ENCODE peak calls at places on chromosomes 16 and 17, in seven cellular contexts. U is vagina, O is HCT116, M is breast epithelium, J is stomach, G is sigmoid colon, Z is H1. E is an unnamed sample.

GRCh38 chr16:31010539-31010938 is at the start of gene STX1B:
- DNase-seq in O (no peak), U (no peak), Z (no peak), G (no peak), M (no peak), J (no peak), E (peak)

GRCh38 chr17:19590912-19591551 is 57.4 kb downstream of the SLC47A1 start:
- DNase-seq in U (no peak), O (no peak), G (no peak), J (no peak), M (no peak), Z (no peak), E (no peak)

GRCh38 chr17:1298616-1299015 is 19.2 kb downstream of the TRARG1 start:
- DNase-seq in Z (peak), U (no peak), J (no peak), G (no peak), M (no peak), O (no peak), E (no peak)

GRCh38 chr16:57051696-57052228 is 40.6 kb upstream of the CPNE2 start:
- DNase-seq in G (no peak), Z (no peak), U (no peak), O (no peak), M (no peak), J (no peak), E (no peak)

GRCh38 chr17:44146375-44147346 is 4.9 kb downstream of the HROB start:
- DNase-seq in Z (no peak), U (no peak), J (no peak), G (no peak), O (no peak), M (no peak), E (no peak)

GRCh38 chr16:12059216-12059769 is 82.8 kb downstream of the SNX29 start:
- DNase-seq in G (no peak), J (no peak), M (no peak), U (no peak), O (no peak), Z (no peak), E (no peak)

GRCh38 chr16:76964464-76965154 is 226.4 kb upstream of the MON1B start:
- DNase-seq in M (no peak), O (no peak), U (no peak), G (no peak), Z (no peak), J (no peak), E (no peak)

GRCh38 chr16:14322186-14322585 is 251.1 kb downstream of the MRTFB start:
- DNase-seq in Z (no peak), O (no peak), M (no peak), U (no peak), J (no peak), G (no peak), E (no peak)

GRCh38 chr16:642189-643049 is 791 bp downstream of the MCRIP2 start:
- DNase-seq in M (no peak), J (peak), Z (no peak), U (no peak), G (peak), O (no peak), E (peak)

GRCh38 chr16:83344014-83344413 is 463.8 kb upstream of the HSBP1 start:
- DNase-seq in U (no peak), M (no peak), G (no peak), O (no peak), J (no peak), Z (no peak), E (no peak)

GRCh38 chr16:83802135-83802534 is 5.6 kb upstream of the HSBP1 start:
- DNase-seq in U (no peak), M (peak), J (no peak), O (no peak), Z (no peak), G (no peak), E (no peak)

GRCh38 chr16:56684926-56685590 is 2.8 kb downstream of the MT1X start:
- DNase-seq in O (no peak), U (no peak), G (peak), Z (no peak), J (no peak), M (peak), E (no peak)

GRCh38 chr17:62892069-62892675 is 73.9 kb upstream of the TANC2 start:
- DNase-seq in J (no peak), M (no peak), O (no peak), Z (no peak), U (peak), G (no peak), E (no peak)

GRCh38 chr17:44219126-44219635 is 294 bp downstream of the UBTF start:
- DNase-seq in G (peak), J (peak), Z (no peak), M (peak), U (no peak), O (no peak), E (peak)

GRCh38 chr16:23534868-23535860 is 22.0 kb downstream of the EARS2 start:
- DNase-seq in G (no peak), O (no peak), Z (no peak), M (no peak), U (no peak), J (no peak), E (no peak)

GRCh38 chr16:30875881-30876791 is 17.7 kb downstream of the BCL7C start:
- DNase-seq in U (no peak), G (no peak), J (no peak), O (no peak), M (no peak), Z (no peak), E (peak)

GRCh38 chr16:56869513-56870270 is 4.7 kb downstream of the SLC12A3 start:
- DNase-seq in M (no peak), U (no peak), O (peak), G (no peak), Z (peak), J (no peak), E (peak)

GRCh38 chr16:67257486-67258159 is 8.8 kb downstream of the SLC9A5 start:
- DNase-seq in O (no peak), Z (no peak), J (no peak), U (no peak), G (peak), M (no peak), E (no peak)

GRCh38 chr17:72270530-72270929 is 149.7 kb downstream of the SOX9 start:
- DNase-seq in G (no peak), Z (no peak), U (no peak), O (no peak), J (no peak), M (no peak), E (no peak)

GRCh38 chr17:34307110-34307509 is 12.1 kb upstream of the CCL8 start:
- DNase-seq in G (no peak), Z (no peak), U (peak), J (no peak), O (no peak), M (no peak), E (no peak)

GRCh38 chr17:78343099-78343432 is 16.8 kb downstream of the SOCS3 start:
- DNase-seq in M (no peak), J (peak), G (peak), Z (no peak), U (no peak), O (peak), E (peak)

GRCh38 chr17:1561420-1562177 is 993 bp downstream of the PITPNA start:
- DNase-seq in O (no peak), Z (no peak), J (no peak), M (no peak), U (no peak), G (no peak), E (no peak)

GRCh38 chr17:76461765-76462555 is 5.4 kb upstream of the AANAT start:
- DNase-seq in M (no peak), U (no peak), G (no peak), Z (no peak), O (no peak), J (no peak), E (no peak)

DNA sequence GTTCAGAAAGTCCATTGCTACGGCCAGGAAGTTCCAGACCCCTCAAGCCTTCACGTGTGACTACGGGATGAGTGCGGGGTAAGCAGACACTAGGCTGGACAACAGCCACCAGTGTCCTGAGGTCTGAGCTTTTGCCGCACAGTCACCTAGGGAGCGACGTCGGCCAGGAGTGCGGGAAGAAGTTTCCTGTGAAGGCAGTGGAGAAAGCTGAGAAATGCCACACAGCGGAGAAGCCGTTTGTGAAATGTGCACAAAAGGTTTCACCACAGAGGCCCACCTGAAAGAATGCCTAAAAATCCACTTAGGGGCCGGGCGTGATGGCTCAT is 47.4 kb downstream of the SHCBP1 start:
- DNase-seq in Z (no peak), O (no peak), G (no peak), J (no peak), M (no peak), U (no peak), E (no peak)
- TF ChIP-seq POLR2A in Z (no peak), O (no peak), G (no peak), J (no peak), M (no peak), U (no peak), E (no peak)

DNA sequence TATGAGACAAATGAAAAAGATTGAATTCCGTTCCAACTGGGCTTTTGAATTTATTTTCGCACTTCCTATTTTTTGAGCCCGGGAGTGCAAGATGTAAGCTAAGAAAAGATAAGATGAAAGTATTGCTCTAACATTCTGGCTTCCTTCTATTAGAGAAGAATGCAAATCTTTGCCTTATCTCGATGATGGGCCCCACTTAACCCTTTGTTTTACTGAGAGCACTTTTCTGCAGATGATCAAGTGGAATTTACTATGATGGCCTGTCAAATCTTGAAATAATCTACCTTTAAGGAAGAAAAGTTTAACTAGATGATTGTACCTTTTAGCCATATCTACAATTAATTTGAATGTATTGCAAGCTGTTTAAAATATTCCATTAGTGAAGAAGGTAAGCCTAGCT is 96.4 kb downstream of the WWOX start:
- DNase-seq in O (no peak), U (no peak), J (no peak), Z (no peak), G (no peak), M (no peak), E (no peak)
- H3K4me3 ChIP-seq in O (no peak), U (no peak), J (no peak), Z (no peak), G (no peak), M (no peak), E (no peak)

DNA sequence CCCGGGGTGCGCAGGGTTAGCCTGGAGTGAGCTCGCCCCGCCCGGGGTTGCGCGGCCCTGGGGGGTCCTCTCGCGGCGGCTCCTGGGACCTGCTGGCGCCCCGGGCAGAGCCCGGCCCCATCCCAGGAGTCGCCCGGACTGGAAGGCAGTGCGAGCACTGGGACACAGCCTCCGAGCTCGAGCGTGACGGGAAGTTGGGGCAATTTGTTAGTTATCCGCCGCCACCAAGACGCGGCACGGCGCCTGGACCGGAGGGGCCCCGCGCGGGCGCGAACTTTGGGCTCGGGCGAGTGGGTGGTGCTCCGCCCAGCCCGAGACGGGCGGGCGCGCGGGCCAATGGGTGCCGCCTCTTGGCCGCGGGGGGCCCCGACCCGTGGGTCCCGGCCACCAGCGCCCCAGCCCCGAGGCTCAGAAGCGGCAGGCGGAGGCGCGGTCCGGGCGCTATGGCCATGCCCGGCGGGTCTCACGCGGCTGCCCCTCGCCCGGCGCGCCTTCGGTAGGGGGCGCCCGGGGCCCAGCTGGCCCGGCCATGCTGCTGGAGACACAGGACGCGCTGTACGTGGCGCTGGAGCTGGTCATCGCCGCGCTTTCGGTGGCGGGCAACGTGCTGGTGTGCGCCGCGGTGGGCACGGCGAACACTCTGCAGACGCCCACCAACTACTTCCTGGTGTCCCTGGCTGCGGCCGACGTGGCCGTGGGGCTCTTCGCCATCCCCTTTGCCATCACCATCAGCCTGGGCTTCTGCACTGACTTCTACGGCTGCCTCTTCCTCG is at the start of gene ADORA2B:
- DNase-seq in M (no peak), G (peak), J (peak), O (no peak), Z (no peak), U (no peak), E (peak)
- TF ChIP-seq POLR2AphosphoS5 in M (no peak), G (no peak), J (no peak), O (peak), Z (peak), U (no peak), E (peak)

DNA sequence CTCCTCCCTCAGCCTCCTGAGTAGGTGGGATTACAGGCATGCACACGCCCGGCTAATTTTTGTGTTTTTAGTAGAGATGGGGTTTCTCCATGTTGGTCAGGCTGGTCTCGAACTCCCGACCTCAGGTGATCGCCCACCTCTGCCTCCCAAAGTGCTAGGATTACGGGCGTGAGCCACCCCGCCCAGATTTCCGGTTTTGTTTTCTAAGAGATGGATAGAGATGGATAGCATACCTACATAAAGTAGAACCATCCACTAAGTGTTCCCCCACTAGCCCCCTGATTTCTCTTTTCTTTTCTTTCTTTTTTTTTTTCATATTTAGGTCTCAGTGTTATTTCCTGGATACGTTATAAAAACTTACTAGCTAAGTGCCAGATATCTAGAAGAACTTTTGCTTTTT is 2.0 kb downstream of the WSB1 start:
- DNase-seq in U (no peak), Z (no peak), M (no peak), O (no peak), G (no peak), J (no peak), E (no peak)
- TF ChIP-seq POLR2A in U (no peak), Z (no peak), M (no peak), O (no peak), G (no peak), J (no peak), E (no peak)

GRCh38 chr17:57550671-57551315 is 194.3 kb downstream of the CCDC182 start:
- DNase-seq in O (no peak), G (no peak), U (no peak), Z (no peak), M (no peak), J (no peak), E (no peak)
- H3K4me3 ChIP-seq in O (no peak), G (no peak), U (no peak), Z (no peak), M (no peak), J (no peak), E (no peak)

GRCh38 chr16:88767546-88767945 is 17.5 kb downstream of the PIEZO1 start:
- DNase-seq in J (no peak), O (no peak), G (no peak), Z (no peak), M (no peak), U (no peak), E (no peak)

GRCh38 chr16:88771294-88771772 is 13.7 kb downstream of the PIEZO1 start:
- DNase-seq in O (no peak), Z (no peak), M (no peak), U (no peak), G (no peak), J (no peak), E (no peak)

GRCh38 chr16:88770459-88771293 is 14.3 kb downstream of the PIEZO1 start:
- DNase-seq in O (peak), J (peak), G (peak), M (peak), U (no peak), Z (peak), E (peak)

GRCh38 chr16:88768041-88768876 is 16.8 kb downstream of the PIEZO1 start:
- DNase-seq in O (no peak), G (peak), M (peak), J (no peak), U (no peak), Z (no peak), E (peak)

DNA sequence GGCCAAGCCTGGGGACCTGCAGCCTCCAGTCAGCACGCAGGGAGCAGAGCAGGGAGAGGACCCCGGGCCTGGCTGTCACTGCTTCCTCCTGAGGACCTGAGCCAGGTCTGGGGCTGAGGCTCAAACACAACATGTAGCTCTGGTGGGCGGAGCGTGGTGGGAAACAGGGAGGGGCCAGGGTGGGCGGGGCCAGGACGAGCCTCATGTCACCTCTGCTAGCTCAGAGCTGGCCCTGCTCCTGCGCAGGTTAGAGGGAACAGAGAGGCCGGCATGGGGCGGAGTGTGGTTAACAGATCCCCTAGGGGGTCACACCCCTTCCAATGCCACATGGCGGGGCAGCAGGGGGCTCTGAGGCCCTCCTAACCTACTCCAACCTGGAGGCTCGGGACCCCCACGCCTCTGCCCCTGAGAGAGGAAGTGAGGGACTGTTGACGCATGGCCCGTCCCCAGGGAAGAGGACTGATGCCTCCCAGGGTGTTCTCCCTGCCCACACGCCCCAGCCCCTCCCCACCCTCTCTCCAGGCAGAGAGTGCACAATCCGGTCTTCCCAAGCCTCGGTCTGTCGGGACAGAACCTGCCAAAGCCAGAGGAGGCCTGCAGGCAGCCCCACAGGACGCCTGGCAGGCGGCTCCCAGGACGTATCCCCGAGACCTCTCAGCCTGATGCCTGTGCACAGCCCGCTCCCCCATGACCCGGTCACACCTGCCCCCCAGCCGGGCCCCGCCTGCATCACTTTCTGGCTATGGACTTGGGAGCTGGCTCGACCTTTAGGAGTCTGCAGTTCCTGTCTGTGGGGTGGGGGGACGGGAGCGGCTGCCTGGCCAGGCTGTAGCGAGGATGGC is 15.2 kb downstream of the PIEZO1 start:
- DNase-seq in Z (peak), U (no peak), M (peak), J (no peak), G (no peak), O (no peak), E (peak)
- TF ChIP-seq POLR2AphosphoS5 in Z (no peak), U (no peak), M (no peak), J (no peak), G (peak), O (no peak), E (no peak)

DNA sequence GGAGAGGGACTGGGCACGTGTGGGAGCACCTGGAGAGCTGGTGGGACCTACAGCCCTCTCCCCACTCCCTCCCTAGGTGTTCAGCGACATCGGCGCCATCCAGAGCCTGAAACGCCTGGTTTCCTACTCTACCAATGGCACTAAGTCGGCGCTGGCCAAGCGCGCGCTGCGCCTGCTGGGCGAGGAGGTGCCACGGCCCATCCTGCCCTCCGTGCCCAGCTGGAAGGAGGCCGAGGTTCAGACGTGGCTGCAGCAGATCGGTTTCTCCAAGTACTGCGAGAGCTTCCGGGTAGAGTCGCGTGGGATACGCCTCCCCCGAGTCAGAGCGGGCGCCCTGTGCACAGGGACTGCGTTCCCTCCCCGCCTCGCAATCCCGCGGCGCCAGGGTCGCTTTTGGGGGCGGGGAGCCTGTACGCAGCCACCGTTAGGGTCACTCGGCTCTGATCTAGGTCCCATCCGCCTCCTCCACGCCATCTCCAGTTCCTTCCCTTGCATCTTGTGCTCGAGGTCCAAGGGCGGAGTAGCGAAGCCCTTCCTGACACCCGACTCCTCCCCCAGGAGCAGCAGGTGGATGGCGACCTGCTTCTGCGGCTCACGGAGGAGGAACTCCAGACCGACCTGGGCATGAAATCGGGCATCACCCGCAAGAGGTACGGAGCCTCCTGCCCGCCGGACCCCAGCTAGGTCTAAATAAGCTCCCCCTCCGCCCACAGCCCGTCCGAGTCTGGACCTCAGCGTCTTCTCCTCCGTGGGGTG is 13.0 kb downstream of the SARM1 start:
- DNase-seq in G (no peak), U (no peak), O (no peak), M (no peak), J (peak), Z (no peak), E (peak)
- TF ChIP-seq POLR2A in G (no peak), U (no peak), O (no peak), M (no peak), J (peak), Z (no peak), E (peak)

GRCh38 chr17:47955497-47956461 is 1.9 kb downstream of the PRR15L start:
- DNase-seq in Z (no peak), J (peak), U (no peak), O (no peak), M (peak), G (no peak), E (peak)
- H3K4me3 ChIP-seq in Z (no peak), J (peak), U (no peak), O (no peak), M (peak), G (peak), E (peak)

GRCh38 chr16:72169708-72170107 is 2.2 kb downstream of the PMFBP1 start:
- DNase-seq in Z (no peak), U (no peak), J (no peak), M (no peak), O (no peak), G (no peak), E (no peak)
- TF ChIP-seq POLR2AphosphoS5 in Z (no peak), U (no peak), J (no peak), M (no peak), O (no peak), G (no peak), E (no peak)

E was measured in transverse colon.